ENCODE peak calls at places on chromosome 7, in four cellular contexts. One of them, this sample, is unnamed.

GRCh38 chr7:126574276-126574675 is 678.5 kb downstream of the GRM8 start:
- DNase-seq in CD8-positive, alpha-beta T cell: no peak
- DNase-seq in lower leg skin: no peak
- DNase-seq in fibroblast of mammary gland: peak; percentile 10
- DNase-seq in this sample: no peak

GRCh38 chr7:29013062-29013461 is 54.9 kb upstream of the TRIL start:
- DNase-seq in CD8-positive, alpha-beta T cell: no peak
- DNase-seq in lower leg skin: no peak
- DNase-seq in fibroblast of mammary gland: no peak
- DNase-seq in this sample: no peak

GRCh38 chr7:90178592-90179279 is 24.5 kb downstream of the STEAP1 start:
- DNase-seq in lower leg skin: no peak
- DNase-seq in fibroblast of mammary gland: peak; percentile 89
- DNase-seq in CD8-positive, alpha-beta T cell: no peak
- DNase-seq in this sample: no peak

GRCh38 chr7:44151679-44152355 is 10.7 kb upstream of the MYL7 start:
- DNase-seq in fibroblast of mammary gland: no peak
- DNase-seq in lower leg skin: no peak
- DNase-seq in CD8-positive, alpha-beta T cell: no peak
- DNase-seq in this sample: no peak

GRCh38 chr7:17422966-17423365 is 124.5 kb downstream of the AHR start:
- DNase-seq in CD8-positive, alpha-beta T cell: no peak
- DNase-seq in fibroblast of mammary gland: peak; percentile 43
- DNase-seq in lower leg skin: no peak
- DNase-seq in this sample: no peak

GRCh38 chr7:16926283-16926682 is 44.5 kb upstream of the AGR3 start:
- DNase-seq in fibroblast of mammary gland: peak; percentile 69
- DNase-seq in lower leg skin: peak; percentile 40
- DNase-seq in CD8-positive, alpha-beta T cell: no peak
- DNase-seq in this sample: peak; percentile 26

GRCh38 chr7:22356010-22356854 is 722 bp downstream of the RAPGEF5 start:
- DNase-seq in lower leg skin: no peak
- DNase-seq in CD8-positive, alpha-beta T cell: no peak
- DNase-seq in fibroblast of mammary gland: no peak
- DNase-seq in this sample: no peak

GRCh38 chr7:38731195-38731594 is 100.0 kb upstream of the AMPH start:
- DNase-seq in lower leg skin: no peak
- DNase-seq in fibroblast of mammary gland: peak; percentile 37
- DNase-seq in CD8-positive, alpha-beta T cell: no peak
- DNase-seq in this sample: no peak

GRCh38 chr7:109806548-109806947 is 1236.9 kb downstream of the DNAJB9 start:
- DNase-seq in CD8-positive, alpha-beta T cell: no peak
- DNase-seq in lower leg skin: no peak
- DNase-seq in fibroblast of mammary gland: no peak
- DNase-seq in this sample: no peak

GRCh38 chr7:143222782-143223181 is 945 bp downstream of the TAS2R40 start:
- DNase-seq in lower leg skin: no peak
- DNase-seq in CD8-positive, alpha-beta T cell: no peak
- DNase-seq in fibroblast of mammary gland: no peak
- DNase-seq in this sample: no peak

GRCh38 chr7:95471076-95471475 is 14.7 kb upstream of the ASB4 start:
- DNase-seq in fibroblast of mammary gland: no peak
- DNase-seq in CD8-positive, alpha-beta T cell: no peak
- DNase-seq in lower leg skin: no peak
- DNase-seq in this sample: no peak

GRCh38 chr7:27188666-27189559 is 3.9 kb upstream of the HOXA11 start:
- DNase-seq in CD8-positive, alpha-beta T cell: peak; percentile 78
- DNase-seq in fibroblast of mammary gland: no peak
- DNase-seq in lower leg skin: no peak
- DNase-seq in this sample: no peak

GRCh38 chr7:143008007-143008901 is 18.7 kb downstream of the OR9A2 start:
- DNase-seq in CD8-positive, alpha-beta T cell: peak; percentile 89
- DNase-seq in fibroblast of mammary gland: peak; percentile 67
- DNase-seq in lower leg skin: peak; percentile 77
- DNase-seq in this sample: peak; percentile 63

GRCh38 chr7:868189-868486 is 8.2 kb upstream of the GET4 start:
- DNase-seq in CD8-positive, alpha-beta T cell: no peak
- DNase-seq in fibroblast of mammary gland: no peak
- DNase-seq in lower leg skin: no peak
- DNase-seq in this sample: no peak

GRCh38 chr7:155644178-155644970 is at the start of gene RBM33:
- DNase-seq in CD8-positive, alpha-beta T cell: peak; percentile 86
- DNase-seq in fibroblast of mammary gland: peak; percentile 83
- DNase-seq in lower leg skin: peak; percentile 68
- DNase-seq in this sample: peak; percentile 83

GRCh38 chr7:68925241-68925640 is 673.0 kb upstream of the AUTS2 start:
- DNase-seq in fibroblast of mammary gland: no peak
- DNase-seq in lower leg skin: no peak
- DNase-seq in CD8-positive, alpha-beta T cell: no peak
- DNase-seq in this sample: no peak

GRCh38 chr7:26305048-26305868 is 13.6 kb downstream of the SNX10 start:
- DNase-seq in fibroblast of mammary gland: no peak
- DNase-seq in lower leg skin: no peak
- DNase-seq in CD8-positive, alpha-beta T cell: no peak
- DNase-seq in this sample: no peak

GRCh38 chr7:2950578-2950977 is 93.1 kb downstream of the CARD11 start:
- DNase-seq in CD8-positive, alpha-beta T cell: no peak
- DNase-seq in lower leg skin: no peak
- DNase-seq in fibroblast of mammary gland: no peak
- DNase-seq in this sample: no peak

GRCh38 chr7:45267262-45267661 is 109.7 kb downstream of the RAMP3 start:
- DNase-seq in CD8-positive, alpha-beta T cell: no peak
- DNase-seq in fibroblast of mammary gland: peak; percentile 7
- DNase-seq in lower leg skin: no peak
- DNase-seq in this sample: no peak

GRCh38 chr7:7695418-7695817 is 23.0 kb downstream of the RPA3 start:
- DNase-seq in CD8-positive, alpha-beta T cell: no peak
- DNase-seq in fibroblast of mammary gland: no peak
- DNase-seq in lower leg skin: no peak
- DNase-seq in this sample: no peak

GRCh38 chr7:30927040-30927439 is 15.4 kb downstream of the AQP1 start:
- DNase-seq in fibroblast of mammary gland: no peak
- DNase-seq in lower leg skin: no peak
- DNase-seq in CD8-positive, alpha-beta T cell: no peak
- DNase-seq in this sample: no peak

GRCh38 chr7:100119701-100120517 is 475 bp downstream of the CNPY4 start:
- DNase-seq in fibroblast of mammary gland: peak; percentile 64
- DNase-seq in lower leg skin: peak; percentile 64
- DNase-seq in CD8-positive, alpha-beta T cell: peak; percentile 83
- DNase-seq in this sample: peak; percentile 58

GRCh38 chr7:100167912-100168323 is 499 bp downstream of the GAL3ST4 start:
- DNase-seq in CD8-positive, alpha-beta T cell: no peak
- DNase-seq in fibroblast of mammary gland: no peak
- DNase-seq in lower leg skin: no peak
- DNase-seq in this sample: no peak

GRCh38 chr7:102994567-102994966 is 80.0 kb downstream of the FBXL13 start:
- DNase-seq in CD8-positive, alpha-beta T cell: no peak
- DNase-seq in fibroblast of mammary gland: no peak
- DNase-seq in lower leg skin: no peak
- DNase-seq in this sample: no peak

GRCh38 chr7:120583835-120584586 is 273.9 kb downstream of the TSPAN12 start:
- DNase-seq in CD8-positive, alpha-beta T cell: no peak
- DNase-seq in fibroblast of mammary gland: peak; percentile 89
- DNase-seq in lower leg skin: no peak
- DNase-seq in this sample: no peak

GRCh38 chr7:110534241-110534931 is 556.5 kb upstream of the LRRN3 start:
- DNase-seq in CD8-positive, alpha-beta T cell: no peak
- DNase-seq in lower leg skin: peak; percentile 73
- DNase-seq in fibroblast of mammary gland: peak; percentile 44
- DNase-seq in this sample: no peak

GRCh38 chr7:130151591-130152269 is 53.5 kb downstream of the TMEM209 start:
- DNase-seq in lower leg skin: no peak
- DNase-seq in fibroblast of mammary gland: peak; percentile 34
- DNase-seq in CD8-positive, alpha-beta T cell: no peak
- DNase-seq in this sample: peak; percentile 52

GRCh38 chr7:30845426-30846135 is 66.1 kb upstream of the AQP1 start:
- DNase-seq in lower leg skin: no peak
- DNase-seq in fibroblast of mammary gland: peak; percentile 40
- DNase-seq in CD8-positive, alpha-beta T cell: no peak
- DNase-seq in this sample: no peak

GRCh38 chr7:35007768-35008167 is 29.5 kb downstream of the DPY19L1 start:
- DNase-seq in CD8-positive, alpha-beta T cell: no peak
- DNase-seq in fibroblast of mammary gland: no peak
- DNase-seq in lower leg skin: no peak
- DNase-seq in this sample: no peak

GRCh38 chr7:159237022-159237421 is 92.4 kb upstream of the VIPR2 start:
- DNase-seq in CD8-positive, alpha-beta T cell: no peak
- DNase-seq in lower leg skin: no peak
- DNase-seq in fibroblast of mammary gland: no peak
- DNase-seq in this sample: no peak

GRCh38 chr7:5423272-5423843 is at the start of gene TNRC18:
- DNase-seq in fibroblast of mammary gland: no peak
- DNase-seq in CD8-positive, alpha-beta T cell: no peak
- DNase-seq in lower leg skin: peak; percentile 33
- DNase-seq in this sample: no peak

GRCh38 chr7:101205901-101206664 is 5.2 kb upstream of the MOGAT3 start:
- DNase-seq in lower leg skin: no peak
- DNase-seq in fibroblast of mammary gland: no peak
- DNase-seq in CD8-positive, alpha-beta T cell: no peak
- DNase-seq in this sample: no peak

GRCh38 chr7:148773344-148773743 is 74.6 kb downstream of the CUL1 start:
- DNase-seq in CD8-positive, alpha-beta T cell: peak; percentile 61
- DNase-seq in fibroblast of mammary gland: no peak
- DNase-seq in lower leg skin: no peak
- DNase-seq in this sample: peak; percentile 72

GRCh38 chr7:29319719-29320521 is 125.3 kb downstream of the CHN2 start:
- DNase-seq in fibroblast of mammary gland: no peak
- DNase-seq in CD8-positive, alpha-beta T cell: no peak
- DNase-seq in lower leg skin: peak; percentile 33
- DNase-seq in this sample: no peak

GRCh38 chr7:47873767-47874166 is 74.5 kb downstream of the PKD1L1 start:
- DNase-seq in CD8-positive, alpha-beta T cell: no peak
- DNase-seq in lower leg skin: no peak
- DNase-seq in fibroblast of mammary gland: peak; percentile 25
- DNase-seq in this sample: no peak

GRCh38 chr7:128890306-128891109 is 20.0 kb downstream of the KCP start:
- DNase-seq in lower leg skin: no peak
- DNase-seq in fibroblast of mammary gland: no peak
- DNase-seq in CD8-positive, alpha-beta T cell: no peak
- DNase-seq in this sample: no peak
- H3K4me3 ChIP-seq in lower leg skin: no peak overlapping the region
- H3K4me3 ChIP-seq in fibroblast of mammary gland: no peak overlapping the region
- H3K4me3 ChIP-seq in CD8-positive, alpha-beta T cell: no peak overlapping the region
- H3K4me3 ChIP-seq in this sample: no peak overlapping the region

GRCh38 chr7:64877714-64878610 is 25.1 kb upstream of the ZNF273 start:
- DNase-seq in lower leg skin: no peak
- DNase-seq in CD8-positive, alpha-beta T cell: peak; percentile 17
- DNase-seq in fibroblast of mammary gland: no peak
- DNase-seq in this sample: no peak
- H3K4me3 ChIP-seq in lower leg skin: no peak overlapping the region
- H3K4me3 ChIP-seq in CD8-positive, alpha-beta T cell: peak overlapping the region; percentile 17
- H3K4me3 ChIP-seq in fibroblast of mammary gland: no peak overlapping the region
- H3K4me3 ChIP-seq in this sample: no peak overlapping the region

GRCh38 chr7:149844445-149844844 is 6.3 kb downstream of the ZNF862 start:
- DNase-seq in lower leg skin: no peak
- DNase-seq in CD8-positive, alpha-beta T cell: no peak
- DNase-seq in fibroblast of mammary gland: no peak
- DNase-seq in this sample: no peak

GRCh38 chr7:149846021-149846420 is 7.8 kb downstream of the ZNF862 start:
- DNase-seq in fibroblast of mammary gland: no peak
- DNase-seq in lower leg skin: no peak
- DNase-seq in CD8-positive, alpha-beta T cell: no peak
- DNase-seq in this sample: no peak

GRCh38 chr7:149845257-149845980 is 7.2 kb downstream of the ZNF862 start:
- DNase-seq in CD8-positive, alpha-beta T cell: no peak
- DNase-seq in lower leg skin: no peak
- DNase-seq in fibroblast of mammary gland: no peak
- DNase-seq in this sample: no peak

GRCh38 chr7:149849174-149849573 is 11.0 kb downstream of the ZNF862 start:
- DNase-seq in CD8-positive, alpha-beta T cell: no peak
- DNase-seq in lower leg skin: no peak
- DNase-seq in fibroblast of mammary gland: no peak
- DNase-seq in this sample: no peak

DNA sequence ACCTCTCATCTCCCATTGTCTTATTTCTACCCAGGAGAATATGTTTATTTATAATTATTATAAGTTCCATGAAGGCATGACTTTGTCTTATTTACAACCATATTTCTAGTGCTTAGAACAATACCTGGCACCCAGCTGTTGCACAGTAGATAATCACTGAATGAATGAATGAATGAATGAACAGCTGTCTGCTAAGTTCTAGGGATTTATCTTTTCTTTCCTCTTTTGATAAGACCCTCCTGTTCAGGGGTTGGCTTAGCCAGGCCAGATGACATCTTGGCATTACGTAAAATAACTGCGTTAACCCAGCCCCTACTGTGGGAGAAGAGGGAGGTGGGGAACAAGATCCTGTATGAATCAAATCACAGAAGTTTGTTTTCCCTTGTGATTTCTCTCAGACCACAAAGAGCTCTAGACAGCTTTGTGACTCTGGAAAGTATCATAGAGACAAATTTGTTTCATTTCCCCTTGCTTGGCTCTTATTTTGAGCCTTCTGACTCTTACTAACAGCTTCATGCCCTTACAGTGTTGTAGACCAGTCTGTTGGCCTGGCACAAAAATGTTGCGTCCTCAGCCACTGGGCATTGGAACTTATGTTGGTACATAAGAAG is 8.4 kb downstream of the ZNF862 start:
- DNase-seq in CD8-positive, alpha-beta T cell: no peak
- DNase-seq in lower leg skin: no peak
- DNase-seq in fibroblast of mammary gland: no peak
- DNase-seq in this sample: no peak
- H3K4me3 ChIP-seq in CD8-positive, alpha-beta T cell: no peak overlapping the region
- H3K4me3 ChIP-seq in lower leg skin: no peak overlapping the region
- H3K4me3 ChIP-seq in fibroblast of mammary gland: no peak overlapping the region
- H3K4me3 ChIP-seq in this sample: no peak overlapping the region

GRCh38 chr7:97005764-97006145 is 402 bp downstream of the DLX6 start:
- DNase-seq in CD8-positive, alpha-beta T cell: no peak
- DNase-seq in lower leg skin: no peak
- DNase-seq in fibroblast of mammary gland: no peak
- DNase-seq in this sample: no peak
- H3K4me3 ChIP-seq in CD8-positive, alpha-beta T cell: no peak overlapping the region
- H3K4me3 ChIP-seq in lower leg skin: no peak overlapping the region
- H3K4me3 ChIP-seq in fibroblast of mammary gland: peak overlapping the region; percentile 12
- H3K4me3 ChIP-seq in this sample: no peak overlapping the region

GRCh38 chr7:114085592-114086490 is 167.0 kb upstream of the PPP1R3A start:
- DNase-seq in fibroblast of mammary gland: peak; percentile 82
- DNase-seq in CD8-positive, alpha-beta T cell: no peak
- DNase-seq in lower leg skin: peak; percentile 86
- DNase-seq in this sample: no peak
- H3K4me3 ChIP-seq in fibroblast of mammary gland: peak overlapping the region; percentile 77
- H3K4me3 ChIP-seq in CD8-positive, alpha-beta T cell: peak overlapping the region; percentile 49
- H3K4me3 ChIP-seq in lower leg skin: peak overlapping the region; percentile 50
- H3K4me3 ChIP-seq in this sample: peak overlapping the region; percentile 28